ENCODE peak calls at places on chromosomes 16 and 17, in five cellular contexts. G, W, A, N and F are unnamed samples.

GRCh38 chr17:8438441-8438840 is 2.8 kb downstream of the NDEL1 start:
- DNase-seq in G (no peak), N (no peak), A (no peak), W (no peak), F (no peak)

GRCh38 chr17:3049705-3050295 is 13.6 kb downstream of the OR1D5 start:
- DNase-seq in N (no peak), A (peak), W (no peak), G (no peak), F (peak)

GRCh38 chr16:53922805-53923645 is 219.1 kb downstream of the FTO start:
- DNase-seq in W (no peak), N (no peak), A (no peak), G (peak), F (no peak)

GRCh38 chr17:68456529-68457167 is 648 bp downstream of the WIPI1 start:
- DNase-seq in W (peak), A (peak), G (peak), N (peak), F (peak)

GRCh38 chr17:44828919-44829557 is 1.0 kb downstream of the GJC1 start:
- DNase-seq in G (peak), N (no peak), A (peak), W (no peak), F (no peak)

GRCh38 chr16:30186444-30186781 is 3.0 kb downstream of the CORO1A start:
- DNase-seq in N (no peak), W (no peak), G (no peak), A (no peak), F (no peak)

GRCh38 chr17:38600416-38600815 is 5.3 kb downstream of the SRCIN1 start:
- DNase-seq in W (no peak), A (no peak), N (no peak), G (no peak), F (no peak)

GRCh38 chr17:42312285-42313130 is 24.2 kb downstream of the STAT5A start:
- DNase-seq in W (peak), N (no peak), G (peak), A (peak), F (peak)

GRCh38 chr17:5580974-5581373 is 3.3 kb downstream of the NLRP1 start:
- DNase-seq in N (no peak), G (no peak), W (no peak), A (no peak), F (no peak)

GRCh38 chr17:50149425-50150353 is 788 bp downstream of the PPP1R9B start:
- DNase-seq in N (no peak), G (peak), W (no peak), A (peak), F (peak)

GRCh38 chr17:50863931-50864330 is 2.2 kb downstream of the TOB1 start:
- DNase-seq in A (no peak), G (no peak), N (no peak), W (no peak), F (no peak)

GRCh38 chr16:83113317-83113716 is 486.5 kb downstream of the CDH13 start:
- DNase-seq in A (no peak), W (peak), G (no peak), N (no peak), F (peak)

GRCh38 chr17:12928736-12929135 is 89.1 kb downstream of the ELAC2 start:
- DNase-seq in G (no peak), A (peak), W (no peak), N (no peak), F (no peak)

GRCh38 chr17:65533855-65534457 is 27.5 kb downstream of the AXIN2 start:
- DNase-seq in G (no peak), A (no peak), W (no peak), N (no peak), F (no peak)

GRCh38 chr17:1179112-1179634 is 608 bp downstream of the ABR start:
- DNase-seq in N (no peak), G (no peak), A (no peak), W (no peak), F (no peak)

GRCh38 chr17:35705230-35705629 is 26.2 kb upstream of the RASL10B start:
- DNase-seq in A (no peak), G (no peak), N (no peak), W (no peak), F (no peak)

GRCh38 chr16:11258553-11259287 is 2.7 kb upstream of the SOCS1 start:
- DNase-seq in W (no peak), N (no peak), G (no peak), A (no peak), F (no peak)

GRCh38 chr16:82226327-82226726 is 56.3 kb upstream of the MPHOSPH6 start:
- DNase-seq in N (no peak), A (no peak), W (no peak), G (no peak), F (no peak)

GRCh38 chr16:73225983-73226382 is 178.1 kb upstream of the ZFHX3 start:
- DNase-seq in A (no peak), G (no peak), W (no peak), N (no peak), F (no peak)

GRCh38 chr16:68860978-68861892 is 17.9 kb downstream of the TANGO6 start:
- DNase-seq in G (no peak), N (no peak), A (no peak), W (no peak), F (no peak)

GRCh38 chr16:2447920-2448583 is 11.9 kb upstream of the TEDC2 start:
- DNase-seq in W (no peak), N (no peak), A (peak), G (peak), F (no peak)

GRCh38 chr16:80711406-80711805 is 93.0 kb downstream of the CDYL2 start:
- DNase-seq in W (no peak), A (no peak), N (no peak), G (no peak), F (no peak)

GRCh38 chr16:1949507-1949906 is 5.0 kb downstream of the RPL3L start:
- DNase-seq in N (no peak), G (no peak), W (no peak), A (no peak), F (no peak)

GRCh38 chr16:72234372-72234771 is 62.4 kb upstream of the PMFBP1 start:
- DNase-seq in W (no peak), A (no peak), N (no peak), G (no peak), F (no peak)

GRCh38 chr16:51710186-51710585 is 559.1 kb upstream of the SALL1 start:
- DNase-seq in N (no peak), W (no peak), G (no peak), A (no peak), F (no peak)

GRCh38 chr16:71746442-71747046 is 22.0 kb upstream of the PHLPP2 start:
- DNase-seq in G (peak), W (no peak), A (peak), N (no peak), F (no peak)

GRCh38 chr16:89170346-89171215 is 967 bp upstream of the CDH15 start:
- DNase-seq in G (no peak), A (no peak), N (peak), W (no peak), F (peak)

GRCh38 chr17:81044764-81045589 is 10.0 kb downstream of the BAIAP2 start:
- DNase-seq in W (no peak), A (peak), N (no peak), G (peak), F (no peak)

GRCh38 chr16:31356566-31357323 is 1.8 kb downstream of the ITGAX start:
- DNase-seq in A (no peak), G (no peak), N (no peak), W (no peak), F (peak)

GRCh38 chr16:81879625-81880024 is 100.5 kb downstream of the PLCG2 start:
- DNase-seq in A (no peak), N (no peak), G (no peak), W (peak), F (no peak)

GRCh38 chr17:80737106-80738019 is 192.7 kb downstream of the RPTOR start:
- DNase-seq in A (no peak), N (no peak), W (no peak), G (no peak), F (no peak)

GRCh38 chr17:18859256-18859655 is 1.3 kb downstream of the PRPSAP2 start:
- DNase-seq in W (no peak), G (peak), N (no peak), A (peak), F (no peak)

GRCh38 chr16:31876955-31877828 is 3.6 kb downstream of the ZNF267 start:
- DNase-seq in A (peak), W (no peak), G (peak), N (no peak), F (no peak)

GRCh38 chr16:28217326-28217725 is 5.6 kb upstream of the XPO6 start:
- DNase-seq in A (no peak), N (no peak), W (no peak), G (no peak), F (no peak)

GRCh38 chr17:43530303-43531081 is 15.6 kb downstream of the ETV4 start:
- DNase-seq in A (peak), W (peak), N (peak), G (peak), F (peak)
- H2BK5ac ChIP-seq in A (peak), W (no peak), N (peak), G (peak), F (no peak)

DNA sequence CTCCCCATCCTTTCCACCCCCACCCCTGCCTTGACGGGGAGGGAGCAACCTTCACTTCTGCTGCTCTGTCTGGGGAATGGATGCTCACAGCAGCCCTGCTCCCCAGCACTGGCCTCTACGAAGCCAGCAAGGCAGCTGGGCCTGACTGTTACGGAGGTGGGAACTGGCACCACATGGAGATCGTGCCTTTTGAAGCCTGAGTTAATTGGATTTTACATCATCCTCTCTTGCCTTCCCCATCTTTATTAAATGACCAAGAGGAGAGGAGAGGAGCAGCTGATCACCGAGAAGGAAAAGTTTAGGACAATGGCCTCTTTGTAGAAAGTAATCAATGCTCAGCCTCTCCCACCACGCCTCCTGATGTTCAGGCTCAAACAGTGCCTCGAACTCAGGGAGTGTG is 187.0 kb upstream of the RPL38 start:
- DNase-seq in A (no peak), W (peak), G (no peak), N (no peak), F (no peak)
- H2BK12ac ChIP-seq in A (no peak), W (peak), G (no peak), N (no peak), F (no peak)

GRCh38 chr17:59783221-59784016 is 76.0 kb downstream of the VMP1 start:
- DNase-seq in W (no peak), G (peak), A (peak), N (no peak), F (no peak)

GRCh38 chr17:59785091-59785799 is 77.8 kb downstream of the VMP1 start:
- DNase-seq in W (no peak), N (no peak), A (peak), G (no peak), F (no peak)

GRCh38 chr17:59790936-59791335 is 83.5 kb downstream of the VMP1 start:
- DNase-seq in G (no peak), A (peak), N (no peak), W (no peak), F (no peak)

GRCh38 chr17:59786213-59786535 is 78.7 kb downstream of the VMP1 start:
- DNase-seq in G (no peak), N (no peak), W (no peak), A (no peak), F (no peak)

GRCh38 chr17:59786536-59787319 is 79.3 kb downstream of the VMP1 start:
- DNase-seq in A (peak), G (peak), W (no peak), N (peak), F (peak)
- H2BK5ac ChIP-seq in A (no peak), G (peak), W (no peak), N (peak), F (no peak)

GRCh38 chr16:87054154-87054553 is 263.0 kb downstream of the C16orf95 start:
- DNase-seq in W (no peak), N (no peak), A (no peak), G (no peak), F (no peak)

GRCh38 chr16:87054856-87055255 is 262.3 kb downstream of the C16orf95 start:
- DNase-seq in A (no peak), G (no peak), W (no peak), N (no peak), F (no peak)

GRCh38 chr16:87052506-87052905 is 264.7 kb downstream of the C16orf95 start:
- DNase-seq in W (no peak), N (no peak), G (no peak), A (no peak), F (no peak)

GRCh38 chr16:87051526-87052320 is 265.5 kb downstream of the C16orf95 start:
- DNase-seq in N (no peak), A (no peak), W (no peak), G (no peak), F (no peak)

GRCh38 chr16:87053016-87053982 is 263.9 kb downstream of the C16orf95 start:
- DNase-seq in W (no peak), G (no peak), A (no peak), N (no peak), F (peak)
- H2BK12ac ChIP-seq in W (peak), G (no peak), A (no peak), N (no peak), F (no peak)

GRCh38 chr16:65121870-65122723 is at the start of gene CDH11:
- DNase-seq in W (peak), N (no peak), G (peak), A (no peak), F (peak)

GRCh38 chr16:65123846-65124513 is 2.1 kb upstream of the CDH11 start:
- DNase-seq in A (no peak), N (no peak), W (no peak), G (peak), F (no peak)

GRCh38 chr16:65122724-65122973 is 786 bp upstream of the CDH11 start:
- DNase-seq in G (no peak), A (no peak), N (no peak), W (no peak), F (no peak)

GRCh38 chr16:65124596-65124995 is 2.7 kb upstream of the CDH11 start:
- DNase-seq in N (no peak), W (no peak), A (no peak), G (peak), F (no peak)

DNA sequence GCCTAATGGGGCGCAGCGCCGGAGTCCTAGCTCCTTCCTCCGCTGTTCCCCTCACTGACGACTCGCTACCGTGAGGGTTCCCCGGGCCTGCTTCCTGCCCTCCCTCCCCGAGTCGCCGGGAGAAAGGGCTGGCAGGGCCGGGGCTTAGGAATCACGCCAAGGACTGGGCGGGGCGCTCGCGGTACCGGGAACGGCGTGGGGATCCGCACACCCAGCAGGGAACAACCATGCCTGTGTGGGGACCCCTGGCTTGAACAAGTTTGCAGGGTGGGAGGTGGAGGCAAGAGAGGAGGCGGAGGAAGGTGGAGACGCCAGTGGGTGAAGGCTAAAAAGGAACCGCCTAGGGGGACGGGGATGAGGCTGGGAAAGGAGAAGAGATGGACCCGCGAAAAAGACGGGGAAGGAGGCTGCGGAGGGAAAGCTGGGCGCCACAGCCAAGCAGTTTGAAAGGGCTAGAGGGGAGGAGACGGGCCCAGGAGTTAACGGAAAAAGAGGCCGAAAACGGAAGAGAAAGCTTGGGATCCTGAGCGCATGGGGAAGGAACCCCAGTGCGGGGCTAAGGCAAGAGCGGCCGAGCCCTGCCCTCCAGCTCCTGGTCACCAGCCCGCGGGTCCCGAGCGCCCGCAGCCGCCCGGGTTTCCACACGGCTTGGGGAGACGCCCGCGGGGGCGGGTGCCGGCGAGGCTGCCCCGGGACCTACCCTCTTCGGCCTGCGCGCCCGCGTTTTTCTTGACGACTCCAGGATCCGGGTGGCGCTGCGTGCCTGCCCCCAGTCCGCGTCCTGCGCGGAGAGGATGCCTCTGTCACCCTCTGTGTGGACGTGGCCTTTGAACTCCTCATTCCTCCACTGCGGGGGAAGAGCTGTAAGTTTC is 1.3 kb upstream of the CDH11 start:
- DNase-seq in W (peak), G (peak), A (no peak), N (no peak), F (peak)
- H2BK5ac ChIP-seq in W (peak), G (peak), A (peak), N (no peak), F (no peak)

DNA sequence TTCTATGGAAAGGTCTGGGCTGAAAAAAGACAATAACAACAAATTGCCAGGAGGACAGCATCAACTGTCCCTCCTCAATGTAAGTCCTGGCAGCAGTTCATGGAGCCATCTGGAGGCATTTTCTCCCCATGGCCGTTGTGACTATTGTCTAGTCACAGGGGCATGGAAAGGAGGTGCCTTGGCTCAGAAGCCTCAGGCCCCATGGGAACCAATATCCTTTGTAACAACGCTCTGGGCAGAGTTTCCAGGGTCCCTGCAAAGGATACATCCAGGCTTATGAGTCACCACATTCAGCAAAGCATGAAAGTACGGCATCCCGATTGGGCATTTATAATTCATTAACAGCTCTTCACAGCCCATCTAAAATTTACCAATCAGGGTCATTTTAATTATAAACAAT is 85.2 kb downstream of the GLG1 start:
- DNase-seq in W (no peak), G (peak), N (no peak), A (no peak), F (no peak)
- H2BK12ac ChIP-seq in W (no peak), G (no peak), N (no peak), A (no peak), F (no peak)